ENCODE peak calls at places on chromosome X, in five cellular contexts. N is sigmoid colon, U is suprapubic skin, K is tibial nerve, T is upper lobe of left lung. X is an unnamed sample.

GRCh38 chrX:55007633-55008032 is 7.5 kb downstream of the APEX2 start:
- DNase-seq in K (no peak), U (no peak), N (no peak), T (no peak), X (peak)

GRCh38 chrX:153477458-153477857 is 7.1 kb upstream of the HAUS7 start:
- DNase-seq in N (no peak), U (no peak), K (no peak), T (no peak), X (no peak)

GRCh38 chrX:101619336-101619735 is 1.5 kb upstream of the ARMCX6 start:
- DNase-seq in N (no peak), U (no peak), K (no peak), T (no peak), X (no peak)

GRCh38 chrX:9604111-9604907 is 139.5 kb downstream of the TBL1X start:
- DNase-seq in U (no peak), N (no peak), T (peak), K (peak), X (peak)

GRCh38 chrX:65392284-65392683 is 142.3 kb downstream of the LAS1L start:
- DNase-seq in K (no peak), N (no peak), U (no peak), T (peak), X (no peak)

GRCh38 chrX:55135171-55135570 is 46.4 kb downstream of the PAGE2 start:
- DNase-seq in N (no peak), K (peak), U (no peak), T (no peak), X (peak)

GRCh38 chrX:38163193-38163592 is 57.5 kb downstream of the SRPX start:
- DNase-seq in T (no peak), U (no peak), N (no peak), K (no peak), X (no peak)

GRCh38 chrX:11558972-11559371 is 106.7 kb downstream of the ARHGAP6 start:
- DNase-seq in T (no peak), U (no peak), K (no peak), N (no peak), X (no peak)

GRCh38 chrX:47802589-47802988 is 34.1 kb upstream of the ZNF81 start:
- DNase-seq in T (no peak), U (no peak), N (no peak), K (no peak), X (no peak)

GRCh38 chrX:155179343-155179997 is 36.8 kb upstream of the VBP1 start:
- DNase-seq in U (no peak), N (no peak), K (no peak), T (no peak), X (no peak)

GRCh38 chrX:34629572-34629971 is 27.5 kb downstream of the TMEM47 start:
- DNase-seq in U (no peak), T (no peak), N (no peak), K (no peak), X (no peak)

GRCh38 chrX:30488092-30488491 is 89.5 kb downstream of the TASL start:
- DNase-seq in N (no peak), K (no peak), T (no peak), U (no peak), X (no peak)

GRCh38 chrX:72620550-72621145 is 48.0 kb upstream of the HDAC8 start:
- DNase-seq in K (no peak), T (no peak), U (no peak), N (peak), X (peak)

GRCh38 chrX:30822068-30822671 is 66.9 kb downstream of the TAB3 start:
- DNase-seq in K (no peak), T (no peak), N (no peak), U (no peak), X (no peak)

GRCh38 chrX:114619874-114620273 is 36.0 kb downstream of the HTR2C start:
- DNase-seq in T (no peak), K (no peak), N (no peak), U (no peak), X (no peak)

GRCh38 chrX:155779831-155780230 is 101.3 kb upstream of the VAMP7 start:
- DNase-seq in U (no peak), T (no peak), N (no peak), K (no peak), X (no peak)

GRCh38 chrX:40176979-40177430 is 79.2 kb upstream of the BCOR start:
- DNase-seq in T (no peak), K (no peak), U (peak), N (no peak), X (peak)

GRCh38 chrX:41677183-41677582 is 11.6 kb upstream of the GPR34 start:
- DNase-seq in N (no peak), U (no peak), K (no peak), T (no peak), X (no peak)

GRCh38 chrX:46953597-46953996 is 41.4 kb downstream of the JADE3 start:
- DNase-seq in T (no peak), N (no peak), U (no peak), K (no peak), X (no peak)

GRCh38 chrX:56564182-56564885 is 907 bp downstream of the UBQLN2 start:
- DNase-seq in T (no peak), U (no peak), K (no peak), N (no peak), X (peak)

GRCh38 chrX:52280812-52281211 is 88.0 kb upstream of the XAGE2 start:
- DNase-seq in K (no peak), U (no peak), N (no peak), T (no peak), X (no peak)

GRCh38 chrX:41600266-41600665 is 88.5 kb upstream of the GPR34 start:
- DNase-seq in U (no peak), T (no peak), N (no peak), K (no peak), X (no peak)

GRCh38 chrX:97743014-97743413 is 859.3 kb downstream of the RPA4 start:
- DNase-seq in K (no peak), T (no peak), U (no peak), N (no peak), X (no peak)

GRCh38 chrX:30939928-30940327 is 50.9 kb upstream of the TAB3 start:
- DNase-seq in N (no peak), K (no peak), U (no peak), T (no peak), X (no peak)

GRCh38 chrX:31704938-31705337 is 633.1 kb upstream of the FTHL17 start:
- DNase-seq in K (no peak), U (no peak), T (no peak), N (no peak), X (no peak)

GRCh38 chrX:10900585-10901289 is 210.4 kb upstream of the HCCS start:
- DNase-seq in K (no peak), U (no peak), T (no peak), N (no peak), X (no peak)

GRCh38 chrX:11244641-11245040 is 48.6 kb upstream of the AMELX start:
- DNase-seq in N (peak), U (no peak), T (no peak), K (no peak), X (no peak)

GRCh38 chrX:22666441-22666840 is 333.3 kb upstream of the DDX53 start:
- DNase-seq in T (no peak), K (no peak), U (no peak), N (no peak), X (no peak)

GRCh38 chrX:119887721-119888425 is 7.8 kb upstream of the AKAP14 start:
- DNase-seq in K (peak), N (peak), U (peak), T (peak), X (no peak)

GRCh38 chrX:120302434-120302833 is 8.8 kb downstream of the TMEM255A start:
- DNase-seq in U (no peak), K (no peak), N (no peak), T (no peak), X (no peak)

GRCh38 chrX:41737065-41737464 is 13.1 kb downstream of the GPR82 start:
- DNase-seq in T (no peak), U (no peak), N (no peak), K (no peak), X (no peak)

GRCh38 chrX:48468693-48469691 is 1.1 kb downstream of the SLC38A5 start:
- DNase-seq in N (peak), U (no peak), K (no peak), T (no peak), X (no peak)

GRCh38 chrX:68718443-68718820 is 71.0 kb downstream of the STARD8 start:
- DNase-seq in K (no peak), U (peak), N (no peak), T (no peak), X (no peak)

DNA sequence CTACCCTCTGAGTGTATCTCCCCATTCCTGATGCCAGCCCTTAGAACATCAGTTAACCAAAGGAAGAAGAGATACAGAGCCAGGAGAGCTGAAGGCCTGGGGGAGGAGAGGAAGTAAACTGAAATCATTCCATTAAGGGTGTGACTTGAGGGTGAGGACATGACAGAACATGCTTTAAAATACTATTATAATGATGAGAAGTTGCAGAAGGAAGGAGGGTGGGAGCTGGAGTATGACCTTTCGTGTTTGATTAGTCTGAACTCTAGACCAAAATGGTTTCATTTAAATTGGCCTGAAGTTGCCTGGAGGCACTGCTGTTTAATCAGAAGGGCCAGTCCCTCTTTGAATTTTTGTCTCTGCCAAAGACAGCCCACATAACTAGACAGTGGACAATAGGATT is 11.4 kb downstream of the INTS6L start:
- DNase-seq in N (no peak), K (no peak), U (no peak), T (no peak), X (no peak)
- TF ChIP-seq EP300 in N (no peak), K (no peak), U (no peak), T (no peak), X (no peak)

DNA sequence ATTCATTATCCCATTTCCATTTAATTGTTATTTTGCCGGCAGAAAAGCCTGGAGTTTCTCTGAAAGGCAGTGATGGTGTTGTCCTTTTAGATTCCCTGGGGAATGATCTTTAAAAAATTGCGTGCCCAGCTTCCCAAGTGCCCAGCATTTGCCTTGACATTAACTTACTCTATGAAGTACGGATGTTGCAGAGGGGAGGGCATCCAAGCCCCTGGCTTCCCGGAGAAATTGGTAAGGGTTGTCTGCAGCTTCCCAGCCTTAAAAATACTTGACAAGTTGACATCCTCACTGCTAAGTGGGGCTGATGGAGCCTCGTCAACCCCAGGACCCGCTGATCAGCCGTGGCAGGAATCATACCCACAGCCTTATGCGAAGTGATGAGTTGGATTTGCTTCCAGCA is 244.1 kb downstream of the CRLF2 start:
- DNase-seq in K (no peak), U (no peak), N (no peak), T (no peak), X (no peak)
- TF ChIP-seq EP300 in K (no peak), U (no peak), N (no peak), T (no peak), X (no peak)

DNA sequence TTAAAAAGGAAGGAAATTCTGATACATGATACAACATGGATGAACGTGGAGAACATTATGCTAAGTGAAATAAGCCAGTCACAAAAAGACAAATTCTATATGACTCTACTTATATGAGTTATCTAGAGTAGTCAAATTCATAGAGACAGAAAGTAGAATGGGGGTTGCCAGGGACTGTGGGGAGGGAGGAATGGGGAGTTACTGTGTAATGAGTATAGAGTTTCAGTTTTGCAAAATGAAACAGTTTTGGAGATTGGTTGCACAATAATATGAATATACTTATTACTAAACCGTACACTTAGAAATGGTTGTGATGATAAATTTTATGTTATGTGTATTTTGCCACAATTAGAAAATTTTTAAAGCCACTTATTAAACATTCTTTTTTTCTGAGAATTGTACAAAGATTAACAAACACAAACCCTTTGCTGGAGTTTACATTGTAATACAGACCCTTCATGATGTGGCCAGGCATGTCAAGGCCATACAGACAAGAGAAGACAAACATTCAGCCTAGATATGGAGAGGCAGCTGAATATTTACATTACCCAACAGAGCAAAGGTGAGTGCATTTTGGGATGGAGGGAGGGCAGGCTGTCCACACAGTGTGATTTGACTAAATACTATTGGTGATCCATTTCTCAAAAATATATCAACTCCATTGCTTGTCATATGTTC is 21.2 kb upstream of the GPC3 start:
- DNase-seq in K (no peak), T (no peak), U (no peak), N (no peak), X (no peak)
- TF ChIP-seq EP300 in K (no peak), T (no peak), U (no peak), N (no peak), X (no peak)

GRCh38 chrX:139795196-139795595 is 87.2 kb upstream of the MCF2 start:
- DNase-seq in K (no peak), T (no peak), N (no peak), U (no peak), X (no peak)
- TF ChIP-seq EP300 in K (no peak), T (no peak), N (no peak), U (no peak), X (no peak)

GRCh38 chrX:107712231-107713204 is 63.1 kb downstream of the TSC22D3 start:
- DNase-seq in U (peak), T (no peak), N (peak), K (no peak), X (no peak)

GRCh38 chrX:107708762-107709161 is 66.8 kb downstream of the TSC22D3 start:
- DNase-seq in N (peak), U (peak), K (no peak), T (no peak), X (peak)

GRCh38 chrX:107709266-107709795 is 66.3 kb downstream of the TSC22D3 start:
- DNase-seq in N (peak), T (no peak), U (no peak), K (no peak), X (peak)

GRCh38 chrX:107711521-107712041 is 64.0 kb downstream of the TSC22D3 start:
- DNase-seq in U (peak), K (no peak), T (no peak), N (peak), X (no peak)

GRCh38 chrX:107710617-107711391 is 64.8 kb downstream of the TSC22D3 start:
- DNase-seq in N (peak), U (peak), K (no peak), T (no peak), X (peak)
- TF ChIP-seq EP300 in N (peak), U (no peak), K (peak), T (no peak), X (peak)

GRCh38 chrX:45517090-45517973 is 316.7 kb upstream of the DIPK2B start:
- DNase-seq in N (no peak), U (no peak), K (no peak), T (no peak), X (no peak)
- TF ChIP-seq EP300 in N (no peak), U (no peak), K (no peak), T (no peak), X (no peak)